ENCODE peak calls at places on chromosomes 16 and 17, in four cellular contexts. One of them, this sample, is unnamed. For H3K4me1, the result is how much of the 10 kb centered on the place peaks cover.

GRCh38 chr17:80261159-80261894 is 675 bp downstream of the RNF213 start:
- DNase-seq in upper lobe of right lung: peak
- DNase-seq in A549: peak
- DNase-seq in GM23338: peak
- DNase-seq in this sample: peak

GRCh38 chr17:55642741-55643140 is 79.9 kb downstream of the TMEM100 start:
- DNase-seq in upper lobe of right lung: no peak
- DNase-seq in A549: no peak
- DNase-seq in GM23338: no peak
- DNase-seq in this sample: no peak

GRCh38 chr16:78127130-78127529 is 27.7 kb downstream of the WWOX start:
- DNase-seq in upper lobe of right lung: no peak
- DNase-seq in A549: no peak
- DNase-seq in GM23338: no peak
- DNase-seq in this sample: no peak

GRCh38 chr17:79469646-79470045 is 141.2 kb downstream of the RBFOX3 start:
- DNase-seq in upper lobe of right lung: no peak
- DNase-seq in A549: no peak
- DNase-seq in GM23338: no peak
- DNase-seq in this sample: no peak

GRCh38 chr16:55876854-55877253 is 1.7 kb upstream of the CES5A start:
- DNase-seq in upper lobe of right lung: no peak
- DNase-seq in A549: no peak
- DNase-seq in GM23338: no peak
- DNase-seq in this sample: no peak

GRCh38 chr17:77345260-77345910 is 204.6 kb downstream of the SEC14L1 start:
- DNase-seq in upper lobe of right lung: no peak
- DNase-seq in A549: no peak
- DNase-seq in GM23338: no peak
- DNase-seq in this sample: no peak

GRCh38 chr17:17711708-17712141 is 30.5 kb downstream of the RAI1 start:
- DNase-seq in upper lobe of right lung: no peak
- DNase-seq in A549: no peak
- DNase-seq in GM23338: peak
- DNase-seq in this sample: no peak

GRCh38 chr16:27314986-27315332 is 1.2 kb downstream of the IL4R start:
- DNase-seq in upper lobe of right lung: no peak
- DNase-seq in A549: no peak
- DNase-seq in GM23338: no peak
- DNase-seq in this sample: no peak

GRCh38 chr17:79624658-79625478 is 14.0 kb upstream of the RBFOX3 start:
- DNase-seq in upper lobe of right lung: peak
- DNase-seq in A549: no peak
- DNase-seq in GM23338: no peak
- DNase-seq in this sample: peak

GRCh38 chr17:15303293-15303692 is 38.1 kb downstream of the TEKT3 start:
- DNase-seq in upper lobe of right lung: no peak
- DNase-seq in A549: no peak
- DNase-seq in GM23338: no peak
- DNase-seq in this sample: no peak

GRCh38 chr17:80260791-80261158 is at the start of gene RNF213:
- DNase-seq in upper lobe of right lung: peak
- DNase-seq in A549: peak
- DNase-seq in GM23338: peak
- DNase-seq in this sample: peak

GRCh38 chr17:4154201-4154600 is 11.2 kb downstream of the CYB5D2 start:
- DNase-seq in upper lobe of right lung: no peak
- DNase-seq in A549: no peak
- DNase-seq in GM23338: no peak
- DNase-seq in this sample: no peak

GRCh38 chr17:74763565-74764387 is 12.4 kb downstream of the NAT9 start:
- DNase-seq in upper lobe of right lung: no peak
- DNase-seq in A549: no peak
- DNase-seq in GM23338: no peak
- DNase-seq in this sample: peak

GRCh38 chr17:50279181-50279526 is 4.9 kb downstream of the TMEM92 start:
- DNase-seq in upper lobe of right lung: no peak
- DNase-seq in A549: no peak
- DNase-seq in GM23338: no peak
- DNase-seq in this sample: peak

GRCh38 chr17:38322156-38322779 is 21.5 kb downstream of the GPR179 start:
- DNase-seq in upper lobe of right lung: peak
- DNase-seq in A549: peak
- DNase-seq in GM23338: peak
- DNase-seq in this sample: peak

GRCh38 chr16:57345021-57345420 is 13.6 kb upstream of the CCL22 start:
- DNase-seq in upper lobe of right lung: no peak
- DNase-seq in A549: no peak
- DNase-seq in GM23338: no peak
- DNase-seq in this sample: no peak

GRCh38 chr17:28131592-28131991 is 89.1 kb downstream of the NLK start:
- DNase-seq in upper lobe of right lung: no peak
- DNase-seq in A549: no peak
- DNase-seq in GM23338: no peak
- DNase-seq in this sample: no peak

DNA sequence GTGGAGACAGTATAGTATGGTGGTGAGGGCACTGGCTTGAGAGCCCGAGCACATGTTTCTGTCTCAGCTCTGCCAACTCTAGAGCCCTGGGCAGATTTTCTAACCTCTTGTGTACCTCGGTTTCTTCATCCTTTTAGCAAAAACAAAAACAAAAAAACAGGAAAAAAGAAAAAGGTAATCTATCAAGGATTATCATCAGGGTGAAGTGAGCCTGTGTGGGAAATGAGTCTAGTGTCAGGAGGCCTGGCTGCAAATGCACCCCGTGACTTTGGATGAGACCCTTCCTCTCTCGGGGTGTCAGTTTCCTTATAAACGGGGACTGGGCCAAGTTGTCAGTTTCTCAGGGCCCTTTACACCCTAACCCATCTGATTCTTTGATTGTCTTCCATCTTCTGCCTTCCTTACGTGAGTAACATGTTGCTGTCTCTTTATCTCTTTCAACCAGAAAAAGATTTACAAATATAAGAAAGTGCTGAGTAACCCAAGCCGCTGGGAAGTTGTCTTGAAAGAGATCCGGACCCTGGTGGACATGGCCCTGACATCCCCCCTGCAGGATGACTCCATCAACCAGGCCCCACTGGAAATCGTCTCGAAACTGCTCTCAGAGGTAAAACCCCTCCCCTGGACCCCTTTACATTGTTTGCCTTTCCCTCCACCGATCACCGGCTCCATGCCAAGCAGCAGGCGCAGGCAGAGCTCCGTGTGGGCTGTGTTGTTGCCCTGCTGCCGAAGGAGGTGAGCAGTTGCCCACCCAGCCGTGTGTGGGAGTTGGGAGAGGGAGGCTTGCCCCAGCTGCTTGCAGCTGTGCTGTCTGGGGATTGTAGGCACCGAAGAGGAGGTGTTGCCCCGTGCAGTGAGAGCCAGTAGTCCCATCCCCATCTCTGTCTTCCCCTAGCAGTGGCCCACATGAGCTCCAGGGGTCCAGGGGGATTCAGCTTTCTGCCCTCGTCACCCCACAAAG is 127.1 kb upstream of the PLCG2 start:
- DNase-seq in upper lobe of right lung: no peak
- DNase-seq in A549: no peak
- DNase-seq in GM23338: no peak
- DNase-seq in this sample: no peak
- H3K4me1 ChIP-seq in upper lobe of right lung: under half
- H3K4me1 ChIP-seq in A549: half or more
- H3K4me1 ChIP-seq in GM23338: under half
- H3K4me1 ChIP-seq in this sample: under half

GRCh38 chr16:88761830-88762229 is 23.2 kb downstream of the PIEZO1 start:
- DNase-seq in upper lobe of right lung: no peak
- DNase-seq in A549: no peak
- DNase-seq in GM23338: no peak
- DNase-seq in this sample: no peak
- H3K27ac ChIP-seq in upper lobe of right lung: no peak
- H3K27ac ChIP-seq in A549: no peak
- H3K27ac ChIP-seq in GM23338: no peak
- H3K27ac ChIP-seq in this sample: no peak

DNA sequence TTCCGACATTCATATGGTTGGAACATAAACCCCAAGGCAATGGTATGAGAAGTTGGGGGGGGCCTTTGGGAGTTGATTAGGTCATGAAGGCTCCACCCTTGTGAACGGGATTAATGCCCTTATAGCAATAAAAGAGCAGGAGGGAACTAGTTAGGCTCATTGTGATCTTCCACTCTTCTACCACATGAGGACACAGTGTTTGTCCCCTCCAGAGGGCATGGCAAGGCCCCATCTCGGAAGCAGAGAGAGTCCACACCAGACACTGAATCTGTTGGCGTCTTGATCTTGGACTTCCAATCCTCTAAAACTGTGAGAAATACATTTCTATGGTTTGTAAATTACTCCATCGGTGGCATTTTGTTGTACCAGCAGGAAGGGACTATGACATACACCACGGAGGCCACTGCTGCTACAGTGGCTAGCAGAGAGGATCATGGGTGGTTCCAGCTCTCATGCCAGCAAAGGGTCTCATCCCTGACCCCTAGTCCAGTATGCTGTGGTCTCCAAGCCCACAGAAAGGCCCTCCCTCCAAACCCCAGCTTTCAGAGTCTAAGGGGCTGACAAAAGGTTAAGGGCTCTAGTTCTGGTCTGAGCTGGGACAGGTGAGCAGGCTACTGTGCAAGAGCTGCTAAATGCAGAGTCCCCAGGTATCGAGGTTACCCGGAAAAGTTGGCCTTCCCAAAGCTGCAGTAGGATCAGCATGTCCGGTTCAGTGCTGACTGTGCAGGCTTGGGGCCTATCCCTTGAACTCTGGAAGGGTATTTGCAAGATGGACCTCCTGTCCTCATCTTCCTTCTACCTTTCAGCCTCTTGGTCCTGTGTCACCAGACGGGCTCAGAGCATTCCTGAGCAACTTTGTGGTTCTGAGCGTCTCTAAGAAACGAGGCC is 12.2 kb downstream of the CCR7 start:
- DNase-seq in upper lobe of right lung: peak
- DNase-seq in A549: no peak
- DNase-seq in GM23338: no peak
- DNase-seq in this sample: no peak
- H3K4me1 ChIP-seq in upper lobe of right lung: half or more
- H3K4me1 ChIP-seq in A549: half or more
- H3K4me1 ChIP-seq in GM23338: under half
- H3K4me1 ChIP-seq in this sample: under half

DNA sequence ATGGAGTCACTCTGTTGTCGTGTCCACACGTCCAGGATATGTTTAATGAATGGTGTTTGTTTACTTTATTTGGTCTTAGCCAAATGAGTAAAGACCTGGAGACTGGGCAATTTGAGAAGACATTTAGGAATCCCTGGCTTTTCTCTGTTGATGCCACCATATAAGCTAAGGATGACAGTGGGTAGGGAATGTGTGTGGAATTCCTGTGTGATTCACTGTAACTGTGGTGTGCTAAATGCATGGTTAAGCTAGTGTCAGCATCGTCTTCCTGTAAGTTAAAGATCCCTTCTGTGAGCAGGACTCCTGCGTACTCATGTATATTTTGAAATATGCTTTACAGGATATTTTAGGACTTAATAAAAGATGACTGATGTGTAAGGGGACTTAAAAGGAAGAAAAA is 26.4 kb downstream of the GOSR1 start:
- DNase-seq in upper lobe of right lung: no peak
- DNase-seq in A549: no peak
- DNase-seq in GM23338: no peak
- DNase-seq in this sample: no peak
- H3K27ac ChIP-seq in upper lobe of right lung: no peak
- H3K27ac ChIP-seq in A549: no peak
- H3K27ac ChIP-seq in GM23338: no peak
- H3K27ac ChIP-seq in this sample: no peak

GRCh38 chr16:2233046-2233775 is 3.0 kb upstream of the DNASE1L2 start:
- DNase-seq in upper lobe of right lung: no peak
- DNase-seq in A549: no peak
- DNase-seq in GM23338: no peak
- DNase-seq in this sample: no peak

GRCh38 chr16:2230376-2230775 is 5.9 kb upstream of the DNASE1L2 start:
- DNase-seq in upper lobe of right lung: no peak
- DNase-seq in A549: no peak
- DNase-seq in GM23338: no peak
- DNase-seq in this sample: no peak

GRCh38 chr16:2231016-2231931 is 5.0 kb upstream of the DNASE1L2 start:
- DNase-seq in upper lobe of right lung: no peak
- DNase-seq in A549: no peak
- DNase-seq in GM23338: no peak
- DNase-seq in this sample: no peak

GRCh38 chr16:2233872-2234812 is 2.1 kb upstream of the DNASE1L2 start:
- DNase-seq in upper lobe of right lung: no peak
- DNase-seq in A549: no peak
- DNase-seq in GM23338: no peak
- DNase-seq in this sample: no peak

DNA sequence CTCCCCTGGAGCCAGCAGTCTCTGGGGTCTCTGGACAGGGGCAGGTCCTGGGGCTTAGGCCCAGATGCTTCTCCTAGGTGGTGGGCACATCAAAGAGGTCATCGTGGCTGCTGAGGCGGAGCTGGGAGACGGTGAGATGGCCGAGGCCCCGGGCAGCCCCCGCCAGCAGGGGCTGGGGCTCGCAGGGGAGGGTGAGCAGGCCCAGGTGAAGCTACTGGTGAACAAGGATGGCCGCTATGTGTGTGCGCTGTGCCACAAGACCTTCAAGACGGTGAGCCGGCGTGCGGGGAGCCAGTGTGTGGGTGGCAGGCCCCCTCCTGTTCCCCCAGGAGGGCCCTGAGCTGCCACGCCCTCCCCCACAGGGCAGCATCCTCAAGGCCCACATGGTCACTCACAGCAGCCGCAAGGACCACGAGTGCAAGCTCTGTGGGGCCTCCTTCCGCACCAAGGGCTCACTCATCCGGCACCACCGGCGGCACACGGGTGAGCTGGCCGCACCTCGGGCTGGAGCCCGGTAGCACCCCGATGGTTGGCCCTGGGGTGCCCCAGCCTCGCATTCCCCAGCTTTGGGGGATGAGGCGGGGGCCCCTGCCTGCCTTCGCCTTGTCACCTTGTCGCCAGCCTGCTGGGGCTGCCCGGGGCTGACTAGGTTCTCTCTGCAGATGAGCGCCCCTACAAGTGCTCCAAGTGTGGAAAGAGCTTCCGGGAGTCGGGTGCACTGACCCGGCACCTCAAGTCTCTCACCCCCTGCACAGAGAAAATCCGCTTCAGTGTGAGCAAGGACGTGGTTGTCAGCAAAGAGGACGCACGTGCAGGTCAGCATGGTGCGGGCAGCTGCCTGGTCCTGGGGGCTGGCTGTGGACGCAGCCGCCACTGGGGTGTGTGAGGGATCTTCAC is 3.9 kb upstream of the DNASE1L2 start:
- DNase-seq in upper lobe of right lung: no peak
- DNase-seq in A549: no peak
- DNase-seq in GM23338: no peak
- DNase-seq in this sample: no peak
- H3K4me1 ChIP-seq in upper lobe of right lung: under half
- H3K4me1 ChIP-seq in A549: under half
- H3K4me1 ChIP-seq in GM23338: under half
- H3K4me1 ChIP-seq in this sample: under half

GRCh38 chr17:9414471-9414870 is 161.1 kb downstream of the STX8 start:
- DNase-seq in upper lobe of right lung: no peak
- DNase-seq in A549: no peak
- DNase-seq in GM23338: no peak
- DNase-seq in this sample: no peak
- H3K27ac ChIP-seq in upper lobe of right lung: no peak
- H3K27ac ChIP-seq in A549: no peak
- H3K27ac ChIP-seq in GM23338: no peak
- H3K27ac ChIP-seq in this sample: no peak